ENCODE peak calls at places on chromosomes 11 and 22, in eight cellular contexts. O, J, W, C, N, T, S and L are unnamed samples.

GRCh38 chr11:108906329-108906728 is 241.5 kb downstream of the DDX10 start:
- DNase-seq in O (no peak), T (no peak), J (no peak), W (no peak), N (no peak), S (no peak), C (no peak), L (no peak)

GRCh38 chr11:28318861-28319260 is 210.7 kb downstream of the METTL15 start:
- DNase-seq in C (no peak), S (no peak), W (no peak), J (no peak), T (no peak), O (no peak), N (no peak), L (no peak)

GRCh38 chr11:112518371-112518770 is 257.7 kb upstream of the PLET1 start:
- DNase-seq in O (no peak), W (no peak), C (no peak), J (no peak), N (no peak), T (no peak), S (no peak), L (no peak)

GRCh38 chr11:504053-504993 is 2.7 kb downstream of the RNH1 start:
- DNase-seq in T (no peak), J (no peak), W (peak), O (no peak), C (no peak), N (no peak), S (no peak), L (no peak)

GRCh38 chr11:64492561-64492960 is 98.5 kb upstream of the SLC22A12 start:
- DNase-seq in O (no peak), J (no peak), S (no peak), T (no peak), W (no peak), N (no peak), C (no peak), L (no peak)

GRCh38 chr11:93623179-93623578 is 38.3 kb upstream of the CEP295 start:
- DNase-seq in C (no peak), T (no peak), S (peak), W (no peak), O (no peak), J (no peak), N (no peak), L (no peak)

GRCh38 chr11:15607361-15608036 is 492.8 kb downstream of the INSC start:
- DNase-seq in O (no peak), S (no peak), C (no peak), W (no peak), N (no peak), T (no peak), J (no peak), L (no peak)

GRCh38 chr11:124756753-124757227 is 4.7 kb upstream of the VSIG2 start:
- DNase-seq in J (no peak), C (no peak), O (no peak), T (no peak), W (no peak), N (no peak), S (no peak), L (no peak)

GRCh38 chr11:26930518-26931247 is 63.2 kb upstream of the FIBIN start:
- DNase-seq in N (no peak), C (no peak), T (no peak), S (no peak), O (no peak), J (no peak), W (no peak), L (no peak)

GRCh38 chr11:3809624-3809928 is 1.2 kb downstream of the PGAP2 start:
- DNase-seq in J (no peak), S (no peak), N (no peak), O (no peak), W (no peak), T (no peak), C (no peak), L (no peak)

GRCh38 chr22:17087176-17088131 is 2.7 kb downstream of the IL17RA start:
- DNase-seq in T (peak), W (no peak), S (peak), C (peak), J (no peak), O (no peak), N (peak), L (no peak)

GRCh38 chr11:41201156-41201555 is 258.3 kb downstream of the LRRC4C start:
- DNase-seq in T (no peak), N (peak), J (peak), S (peak), W (peak), O (no peak), C (peak), L (peak)

GRCh38 chr22:24319451-24319850 is 48.8 kb downstream of the SPECC1L start:
- DNase-seq in O (no peak), T (no peak), J (no peak), N (no peak), W (no peak), S (no peak), C (no peak), L (no peak)

GRCh38 chr11:73204711-73205121 is 13.4 kb upstream of the P2RY2 start:
- DNase-seq in J (no peak), W (no peak), C (no peak), T (no peak), S (no peak), N (no peak), O (no peak), L (no peak)

GRCh38 chr11:126751242-126751641 is 249.3 kb downstream of the KIRREL3 start:
- DNase-seq in W (no peak), S (no peak), J (no peak), O (no peak), T (no peak), C (no peak), N (no peak), L (no peak)

GRCh38 chr11:1131033-1131911 is 26.5 kb upstream of the MUC5AC start:
- DNase-seq in O (no peak), S (no peak), T (no peak), N (no peak), C (no peak), W (peak), J (no peak), L (no peak)

GRCh38 chr11:1389103-1389931 is 417 bp upstream of the BRSK2 start:
- DNase-seq in N (peak), W (peak), O (peak), C (peak), T (peak), J (peak), S (peak), L (peak)

GRCh38 chr11:65051389-65051858 is 6.9 kb downstream of the NAALADL1 start:
- DNase-seq in C (no peak), O (no peak), S (no peak), W (no peak), N (no peak), J (no peak), T (no peak), L (no peak)

GRCh38 chr22:37313376-37314314 is 31.3 kb downstream of the CYTH4 start:
- DNase-seq in C (no peak), J (no peak), S (no peak), N (no peak), T (no peak), O (no peak), W (no peak), L (no peak)

GRCh38 chr11:45982656-45983470 is 60.4 kb downstream of the LARGE2 start:
- DNase-seq in N (no peak), O (no peak), W (no peak), S (no peak), J (no peak), C (no peak), T (no peak), L (peak)